ENCODE peak calls at places on chromosomes 13 and 19, in eight cellular contexts. H is hypothalamus; R is stimulated activated CD4-positive, alpha-beta T cell treated with anti-CD3 and anti-CD28 coated beads, Interleukin-1b, Interleukin-23, amount 100 ng/mL, for 24 hours; P is GM19239; T is stimulated activated CD8-positive, alpha-beta memory T cell treated with anti-CD3 and anti-CD28 coated beads, Interleukin-4, amount 100 ng/mL, for 24 hours; N is C1 segment of cervical spinal cord; L is SW 1271; X is activated T-cell treated with anti-CD3 and anti-CD28 coated beads for 48 hours. F is an unnamed sample.

GRCh38 chr19:49470615-49470978 is 3.4 kb upstream of the FLT3LG start:
- DNase-seq in X (no peak), L (no peak), P (no peak), R (no peak), H (no peak), N (no peak), T (no peak), F (no peak)

GRCh38 chr19:1402411-1403070 is 1.2 kb upstream of the GAMT start:
- DNase-seq in P (no peak), R (no peak), N (no peak), L (no peak), T (no peak), X (no peak), H (no peak), F (no peak)

GRCh38 chr19:50702870-50703829 is 16.5 kb downstream of the SHANK1 start:
- DNase-seq in H (no peak), N (no peak), L (peak; percentile 43), R (no peak), P (no peak), T (no peak), X (no peak), F (no peak)

GRCh38 chr19:4376991-4377781 is 23.2 kb downstream of the SH3GL1 start:
- DNase-seq in X (no peak), N (no peak), R (no peak), T (no peak), H (no peak), P (no peak), L (peak; percentile 51), F (no peak)

GRCh38 chr13:38582133-38582532 is 104.7 kb upstream of the FREM2 start:
- DNase-seq in T (no peak), L (peak; percentile 59), N (no peak), R (no peak), P (no peak), H (no peak), X (no peak), F (no peak)

GRCh38 chr13:32837973-32838940 is 178.0 kb upstream of the KL start:
- DNase-seq in T (no peak), H (no peak), X (no peak), N (no peak), R (no peak), L (no peak), P (no peak), F (no peak)

GRCh38 chr13:88979465-88980180 is 1308.5 kb downstream of the SLITRK5 start:
- DNase-seq in H (no peak), P (no peak), T (no peak), X (no peak), L (no peak), R (no peak), N (no peak), F (no peak)

GRCh38 chr19:5985098-5985783 is 7.3 kb upstream of the RANBP3 start:
- DNase-seq in R (no peak), N (no peak), H (no peak), X (no peak), T (no peak), P (no peak), L (peak; percentile 28), F (no peak)

GRCh38 chr19:1864480-1865171 is 1.2 kb upstream of the KLF16 start:
- DNase-seq in P (peak; percentile 90), N (no peak), T (no peak), R (no peak), H (peak; percentile 50), X (peak; percentile 66), L (peak; percentile 56), F (peak; percentile 47)

GRCh38 chr19:39240421-39240820 is 4.4 kb downstream of the IFNL3 start:
- DNase-seq in X (no peak), R (no peak), P (no peak), N (no peak), T (no peak), L (no peak), H (no peak), F (no peak)

GRCh38 chr13:29436291-29436690 is 159.2 kb downstream of the SLC7A1 start:
- DNase-seq in H (no peak), R (no peak), T (no peak), P (no peak), L (no peak), N (no peak), X (no peak), F (no peak)

GRCh38 chr19:18519962-18520847 is 1.7 kb downstream of the ELL start:
- DNase-seq in P (peak; percentile 50), R (no peak), L (peak; percentile 89), H (no peak), T (no peak), N (no peak), X (peak; percentile 48), F (no peak)

GRCh38 chr19:48964205-48965032 is 690 bp upstream of the FTL start:
- DNase-seq in R (no peak), H (no peak), N (no peak), P (no peak), L (no peak), X (no peak), T (no peak), F (peak; percentile 42)

GRCh38 chr19:41927810-41928192 is 448 bp downstream of the ERFL start:
- DNase-seq in L (no peak), T (no peak), R (no peak), X (no peak), P (no peak), H (no peak), N (no peak), F (no peak)

GRCh38 chr19:33638167-33639033 is 16.6 kb downstream of the CHST8 start:
- DNase-seq in P (no peak), L (no peak), T (no peak), R (no peak), N (no peak), H (no peak), X (no peak), F (no peak)

F was measured in anterior cingulate cortex.